ENCODE peak calls at places on chromosomes 12 and 14, in six cellular contexts. P, E, H, X, A and M are unnamed samples.

GRCh38 chr14:89013698-89014569 is 189.5 kb downstream of the TTC8 start:
- DNase-seq in X (no peak), E (no peak), H (no peak), A (no peak), P (no peak), M (no peak)

GRCh38 chr12:34347367-34347766 is 325.1 kb downstream of the ALG10 start:
- DNase-seq in A (no peak), P (no peak), H (no peak), X (no peak), E (no peak), M (no peak)

GRCh38 chr14:74356892-74357575 is 8.8 kb downstream of the VRTN start:
- DNase-seq in H (no peak), A (no peak), E (no peak), P (no peak), X (no peak), M (no peak)

GRCh38 chr14:26595922-26596721 is 1.7 kb downstream of the NOVA1 start:
- DNase-seq in E (no peak), X (no peak), P (no peak), H (peak), A (no peak), M (no peak)

GRCh38 chr14:105859717-105860614 is 333.6 kb downstream of the TMEM121 start:
- DNase-seq in P (peak), H (no peak), X (peak), A (no peak), E (peak), M (no peak)

GRCh38 chr12:46556105-46556559 is 183.6 kb upstream of the SLC38A2 start:
- DNase-seq in H (peak), P (no peak), E (no peak), A (no peak), X (no peak), M (no peak)

GRCh38 chr12:114954626-114955025 is 270.7 kb upstream of the TBX3 start:
- DNase-seq in A (no peak), P (no peak), X (no peak), E (no peak), H (no peak), M (no peak)

GRCh38 chr12:31215521-31216232 is 110.3 kb downstream of the SINHCAF start:
- DNase-seq in H (no peak), P (no peak), A (no peak), X (no peak), E (no peak), M (no peak)

GRCh38 chr12:103973909-103974308 is 8.2 kb downstream of the TDG start:
- DNase-seq in E (no peak), P (no peak), A (no peak), X (no peak), H (no peak), M (no peak)

GRCh38 chr12:29171421-29172258 is 22.6 kb downstream of the FAR2 start:
- DNase-seq in X (no peak), A (no peak), H (no peak), E (no peak), P (no peak), M (no peak)

GRCh38 chr12:52080403-52081201 is 1.1 kb downstream of the SMIM41 start:
- DNase-seq in A (no peak), P (no peak), E (no peak), X (no peak), H (peak), M (no peak)

GRCh38 chr12:52082026-52082667 is 2.6 kb downstream of the SMIM41 start:
- DNase-seq in X (no peak), E (no peak), A (no peak), P (no peak), H (peak), M (no peak)

GRCh38 chr12:52082668-52082987 is 3.1 kb downstream of the SMIM41 start:
- DNase-seq in X (no peak), E (no peak), A (no peak), H (no peak), P (no peak), M (no peak)

GRCh38 chr12:52079576-52080402 is at the start of gene SMIM41:
- DNase-seq in E (no peak), A (no peak), H (no peak), P (no peak), X (no peak), M (no peak)

GRCh38 chr12:52081263-52081733 is 1.8 kb downstream of the SMIM41 start:
- DNase-seq in X (no peak), E (no peak), A (no peak), P (no peak), H (peak), M (no peak)
- H3K27ac ChIP-seq in X (no peak), E (no peak), A (peak), P (no peak), H (no peak), M (peak)

GRCh38 chr12:120242971-120243699 is 22.4 kb downstream of the PXN start:
- DNase-seq in A (no peak), P (no peak), H (no peak), X (no peak), E (no peak), M (no peak)
- H3K27ac ChIP-seq in A (peak), P (no peak), H (no peak), X (no peak), E (no peak), M (no peak)

GRCh38 chr14:91985008-91985407 is 37.5 kb upstream of the FBLN5 start:
- DNase-seq in E (no peak), A (no peak), P (no peak), X (no peak), H (peak), M (no peak)
- H3K27ac ChIP-seq in E (no peak), A (no peak), P (no peak), X (no peak), H (peak), M (no peak)

DNA sequence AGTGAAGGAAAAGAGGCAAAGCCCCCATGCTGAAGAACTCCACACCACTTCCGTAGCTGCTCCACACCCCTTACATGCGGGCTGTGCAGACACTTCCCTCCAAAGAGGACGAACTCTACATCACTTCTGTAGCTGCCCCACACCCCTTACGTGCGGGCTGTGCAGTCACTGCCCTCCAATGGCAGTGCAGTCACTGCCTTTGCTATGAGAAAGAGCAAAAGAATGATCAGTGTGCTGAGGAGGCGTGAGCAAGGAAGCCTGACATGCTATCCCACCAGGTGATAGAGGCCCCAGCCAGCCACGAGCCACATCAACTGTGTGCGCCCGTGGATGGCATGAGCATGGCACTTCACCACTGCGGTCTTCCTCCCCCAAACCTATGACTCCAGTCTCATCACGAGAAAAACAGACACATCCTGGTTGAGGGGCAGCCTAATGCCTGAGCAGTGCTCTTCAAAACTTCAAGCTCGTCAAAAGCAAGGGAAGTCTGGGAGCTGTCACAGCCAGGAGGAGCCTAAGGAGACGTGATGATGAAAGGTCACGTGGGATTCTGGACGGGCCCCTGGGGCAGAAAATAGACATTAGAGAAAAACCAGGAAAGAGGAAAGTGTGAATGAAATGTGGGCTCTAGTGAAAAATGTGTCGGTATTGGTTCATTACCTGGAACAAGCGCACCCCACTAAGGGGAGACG is 60.8 kb upstream of the C14orf180 start:
- DNase-seq in E (no peak), P (no peak), A (peak), X (no peak), H (no peak), M (no peak)
- H3K27ac ChIP-seq in E (no peak), P (no peak), A (no peak), X (no peak), H (no peak), M (no peak)

GRCh38 chr12:100185361-100185894 is 15.2 kb upstream of the ACTR6 start:
- DNase-seq in A (no peak), P (no peak), X (no peak), H (no peak), E (no peak), M (no peak)
- H3K27ac ChIP-seq in A (peak), P (no peak), X (no peak), H (no peak), E (no peak), M (peak)

GRCh38 chr12:54298904-54299303 is 1.9 kb downstream of the NFE2 start:
- DNase-seq in A (no peak), P (no peak), H (no peak), E (no peak), X (no peak), M (no peak)

GRCh38 chr12:54300732-54301427 is at the start of gene NFE2:
- DNase-seq in E (no peak), P (no peak), X (peak), A (no peak), H (peak), M (no peak)

GRCh38 chr12:54300267-54300731 is 516 bp downstream of the NFE2 start:
- DNase-seq in A (no peak), E (no peak), P (no peak), H (no peak), X (no peak), M (no peak)

GRCh38 chr12:54299515-54300266 is 1.1 kb downstream of the NFE2 start:
- DNase-seq in P (no peak), E (no peak), A (no peak), H (no peak), X (no peak), M (no peak)

GRCh38 chr12:54301428-54302045 is 722 bp upstream of the NFE2 start:
- DNase-seq in P (no peak), H (no peak), A (no peak), X (no peak), E (no peak), M (no peak)
- H3K27ac ChIP-seq in P (peak), H (no peak), A (no peak), X (no peak), E (no peak), M (no peak)